ENCODE peak calls at places on chromosomes 16 and 17, in four cellular contexts. J is stomach, E is A549, K is tibial nerve. O is an unnamed sample. For H3K9me3, the result is how much of the 10 kb centered on the place peaks cover.

GRCh38 chr16:27769561-27770222 is 219.7 kb downstream of the KATNIP start:
- DNase-seq in K (no peak), E (no peak), J (no peak), O (no peak)

GRCh38 chr17:17970699-17971430 is 1.3 kb downstream of the TOM1L2 start:
- DNase-seq in J (no peak), E (no peak), K (no peak), O (no peak)

GRCh38 chr16:59699786-59700185 is 965.7 kb upstream of the GOT2 start:
- DNase-seq in K (no peak), E (no peak), J (no peak), O (no peak)

GRCh38 chr16:12833939-12834338 is 30.3 kb upstream of the CPPED1 start:
- DNase-seq in J (no peak), E (peak), K (no peak), O (no peak)

GRCh38 chr17:4998027-4998665 is 396 bp downstream of the KIF1C start:
- DNase-seq in J (peak), K (no peak), E (peak), O (no peak)

GRCh38 chr17:61209524-61209923 is 190.1 kb upstream of the TBX2 start:
- DNase-seq in K (peak), J (no peak), E (no peak), O (no peak)

GRCh38 chr16:67093098-67093732 is 16.5 kb upstream of the PHAF1 start:
- DNase-seq in E (no peak), K (no peak), J (no peak), O (no peak)

GRCh38 chr17:5045496-5045895 is 10.3 kb upstream of the SLC52A1 start:
- DNase-seq in K (no peak), E (no peak), J (no peak), O (no peak)

GRCh38 chr17:64146418-64147109 is 16.6 kb upstream of the ERN1 start:
- DNase-seq in E (peak), K (peak), J (peak), O (no peak)

GRCh38 chr16:12504312-12504711 is 299.4 kb downstream of the CPPED1 start:
- DNase-seq in K (no peak), E (no peak), J (no peak), O (no peak)

GRCh38 chr17:77957215-77957868 is 1.2 kb upstream of the TNRC6C start:
- DNase-seq in E (peak), K (peak), J (no peak), O (no peak)

GRCh38 chr16:15803608-15804007 is 53.2 kb downstream of the MYH11 start:
- DNase-seq in J (no peak), K (no peak), E (no peak), O (no peak)

DNA sequence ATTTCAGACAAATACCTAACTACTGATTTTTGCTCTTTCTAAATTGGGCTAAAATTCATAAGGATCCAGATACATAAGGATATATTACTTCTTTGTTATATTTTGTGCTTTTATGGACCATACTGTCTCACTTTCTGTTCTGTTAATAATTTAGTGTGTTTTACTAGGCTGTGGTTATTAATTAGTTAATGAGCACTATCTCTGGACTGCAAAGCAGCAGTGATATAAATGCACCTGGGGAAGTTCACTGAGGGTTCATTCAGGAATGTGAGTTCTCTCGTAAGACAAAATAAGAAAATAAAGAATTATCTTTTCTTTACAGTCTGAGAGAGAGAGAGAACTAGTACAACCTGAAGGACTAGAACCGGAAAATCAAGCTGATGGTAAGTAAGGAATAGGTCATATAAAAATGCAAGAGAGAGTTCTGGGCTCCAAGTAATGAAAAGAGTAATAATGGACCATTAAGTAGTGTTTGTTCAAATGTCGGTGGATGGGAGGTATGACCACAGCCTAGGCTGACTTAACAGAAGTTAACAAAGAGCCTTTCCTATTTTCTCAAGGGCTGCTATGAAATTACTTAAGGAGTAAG is 55.6 kb downstream of the IKZF3 start:
- DNase-seq in J (no peak), K (no peak), E (no peak), O (no peak)
- H3K27ac ChIP-seq in J (no peak), K (no peak), E (no peak), O (no peak)

DNA sequence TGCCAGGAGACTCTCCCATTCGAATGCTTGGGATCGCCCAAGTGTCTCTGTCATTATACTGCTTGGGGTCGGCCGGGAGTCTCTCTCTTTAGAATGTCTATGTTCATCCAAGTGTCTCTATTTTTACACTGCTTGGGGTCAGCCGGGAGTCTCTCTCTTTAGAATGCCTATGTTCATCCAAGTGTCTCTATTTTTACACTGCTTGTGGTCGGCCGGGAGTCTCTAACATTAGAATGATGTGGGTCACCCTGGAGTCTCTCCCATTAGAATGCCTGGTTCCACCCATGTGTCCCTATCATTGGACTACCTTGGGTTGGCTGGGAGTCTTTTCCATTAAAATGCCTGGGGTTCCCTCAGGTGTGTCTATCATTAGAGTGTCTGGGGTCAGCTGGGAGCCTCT is 2230.4 kb downstream of the TP53TG3F start:
- DNase-seq in J (no peak), K (no peak), E (no peak), O (no peak)
- H3K9me3 ChIP-seq in J (half or more), K (under half), E (under half), O (under half)

GRCh38 chr17:48729335-48730239 is 1.0 kb upstream of the HOXB13 start:
- DNase-seq in E (no peak), J (no peak), K (no peak), O (no peak)
- H3K4me3 ChIP-seq in E (peak), J (no peak), K (no peak), O (no peak)

GRCh38 chr17:511001-511690 is 158.5 kb upstream of the RPH3AL start:
- DNase-seq in J (no peak), K (peak), E (no peak), O (no peak)
- H3K27ac ChIP-seq in J (no peak), K (no peak), E (no peak), O (no peak)

DNA sequence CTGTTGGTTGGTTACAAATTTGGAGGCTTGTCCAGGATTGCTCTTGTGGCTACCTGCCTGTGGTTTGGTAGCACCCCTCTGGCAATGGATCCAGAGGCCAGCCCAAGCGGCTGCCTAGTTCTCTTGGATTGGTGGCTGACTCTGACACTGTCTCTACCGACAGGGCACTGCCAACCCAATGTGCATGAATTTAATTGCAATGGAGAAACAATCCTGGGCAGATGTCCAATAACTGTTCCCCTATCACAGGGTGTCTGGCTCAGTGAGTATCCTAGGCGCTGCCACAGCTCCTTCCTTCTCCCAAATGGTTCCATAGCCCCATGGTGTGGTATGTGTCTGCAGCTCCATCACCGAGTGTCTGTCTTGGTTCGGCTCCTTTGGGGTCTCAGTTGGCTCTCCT is 19.5 kb downstream of the N4BP1 start:
- DNase-seq in K (no peak), J (no peak), E (no peak), O (no peak)
- H3K9me3 ChIP-seq in K (under half), J (under half), E (under half), O (under half)

GRCh38 chr16:65122974-65123845 is 1.3 kb upstream of the CDH11 start:
- DNase-seq in K (peak), E (no peak), J (peak), O (no peak)

GRCh38 chr16:65125322-65125721 is 3.5 kb upstream of the CDH11 start:
- DNase-seq in E (no peak), K (no peak), J (no peak), O (no peak)

GRCh38 chr16:65123846-65124513 is 2.1 kb upstream of the CDH11 start:
- DNase-seq in E (no peak), J (no peak), K (no peak), O (no peak)

GRCh38 chr16:65125871-65126270 is 4.0 kb upstream of the CDH11 start:
- DNase-seq in J (no peak), E (no peak), K (no peak), O (no peak)

GRCh38 chr16:65124596-65124995 is 2.7 kb upstream of the CDH11 start:
- DNase-seq in E (no peak), K (no peak), J (no peak), O (no peak)
- H3K4me3 ChIP-seq in E (no peak), K (peak), J (no peak), O (no peak)